ENCODE peak calls at places on chromosomes 11 and 22, in four cellular contexts. I is WTC11, Z is GM12878, U is H1. R is an unnamed sample.

GRCh38 chr22:36323182-36323854 is 64.4 kb downstream of the MYH9 start:
- DNase-seq in Z (no peak), I (no peak), U (no peak), R (peak)

GRCh38 chr11:69353696-69354544 is 60.0 kb downstream of the MYEOV start:
- DNase-seq in U (no peak), I (no peak), Z (no peak), R (no peak)

GRCh38 chr11:95584180-95584579 is 205.4 kb downstream of the FAM76B start:
- DNase-seq in U (no peak), Z (no peak), I (no peak), R (no peak)

GRCh38 chr22:42747701-42748513 is 27.2 kb upstream of the A4GALT start:
- DNase-seq in I (no peak), U (no peak), Z (no peak), R (peak)

GRCh38 chr11:93524868-93525267 is 18.3 kb downstream of the SMCO4 start:
- DNase-seq in I (no peak), Z (no peak), U (no peak), R (no peak)

GRCh38 chr11:46291441-46292143 is 14.1 kb downstream of the CREB3L1 start:
- DNase-seq in I (no peak), Z (no peak), U (no peak), R (no peak)

GRCh38 chr11:3841426-3842304 is 906 bp upstream of the RHOG start:
- DNase-seq in U (peak), Z (peak), I (peak), R (peak)

GRCh38 chr11:85941380-85941973 is 86.3 kb downstream of the CCDC83 start:
- DNase-seq in U (peak), Z (no peak), I (peak), R (peak)

GRCh38 chr11:11845066-11845465 is 3.3 kb downstream of the USP47 start:
- DNase-seq in Z (no peak), I (no peak), U (no peak), R (no peak)

GRCh38 chr11:125376117-125376516 is 119.9 kb downstream of the FEZ1 start:
- DNase-seq in U (no peak), Z (no peak), I (no peak), R (no peak)

GRCh38 chr11:64118871-64119495 is 46.9 kb downstream of the MACROD1 start:
- DNase-seq in I (no peak), U (no peak), Z (no peak), R (no peak)

GRCh38 chr11:34233215-34233614 is 124.6 kb downstream of the ABTB2 start:
- DNase-seq in U (no peak), Z (no peak), I (no peak), R (no peak)

GRCh38 chr22:19986410-19987341 is 29.9 kb downstream of the ARVCF start:
- DNase-seq in Z (no peak), U (no peak), I (peak), R (peak)

GRCh38 chr22:20114506-20115475 is 1.1 kb upstream of the RANBP1 start:
- DNase-seq in U (no peak), I (no peak), Z (no peak), R (no peak)

GRCh38 chr11:62088331-62088933 is 35.4 kb upstream of the INCENP start:
- DNase-seq in I (no peak), U (no peak), Z (no peak), R (no peak)

GRCh38 chr22:40070701-40071100 is 75.9 kb downstream of the FAM83F start:
- DNase-seq in Z (no peak), I (no peak), U (no peak), R (no peak)

GRCh38 chr11:76674517-76675400 is 4.2 kb upstream of the LRRC32 start:
- DNase-seq in U (no peak), Z (peak), I (peak), R (no peak)

GRCh38 chr11:110379936-110380335 is 49.8 kb upstream of the FDX1 start:
- DNase-seq in U (no peak), Z (no peak), I (no peak), R (no peak)

GRCh38 chr11:47233989-47234668 is 14.5 kb downstream of the ACP2 start:
- DNase-seq in U (no peak), Z (no peak), I (peak), R (peak)

GRCh38 chr22:36386900-36387663 is 685 bp downstream of the MYH9 start:
- DNase-seq in U (no peak), I (peak), Z (no peak), R (peak)

GRCh38 chr22:49829044-49829719 is 1.5 kb upstream of the BRD1 start:
- DNase-seq in U (no peak), I (no peak), Z (no peak), R (no peak)

GRCh38 chr11:94706211-94706610 is 61.9 kb upstream of the AMOTL1 start:
- DNase-seq in Z (no peak), U (no peak), I (no peak), R (no peak)

DNA sequence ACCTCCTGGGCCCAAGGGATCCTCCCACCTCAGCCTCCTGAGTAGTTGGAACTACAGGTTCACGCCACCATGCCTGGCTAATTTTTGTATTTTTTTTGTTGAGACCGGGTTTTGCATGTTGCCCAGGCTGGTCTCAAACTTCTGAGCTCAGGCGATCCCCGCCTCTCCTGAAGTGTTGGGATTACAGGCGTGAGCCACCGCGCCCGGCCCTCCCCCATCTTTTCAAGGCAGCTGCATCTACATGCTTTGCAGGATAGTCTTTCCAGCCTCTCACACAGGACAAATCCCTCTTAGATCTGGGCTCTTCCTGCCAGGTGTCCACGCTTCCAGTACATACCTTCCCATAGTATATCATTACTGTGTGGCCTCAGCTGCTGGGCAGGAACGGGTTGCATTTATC is 49.7 kb downstream of the C11orf96 start:
- DNase-seq in Z (no peak), U (no peak), I (no peak), R (no peak)
- TF ChIP-seq MAX in Z (no peak), U (no peak), I (no peak), R (no peak)

GRCh38 chr11:79959318-79959717 is 518.5 kb upstream of the TENM4 start:
- DNase-seq in I (no peak), Z (no peak), U (no peak), R (no peak)
- TF ChIP-seq MAX in I (no peak), Z (no peak), U (no peak), R (no peak)

GRCh38 chr11:27722945-27723344 is 22.7 kb upstream of the BDNF start:
- DNase-seq in U (no peak), I (peak), Z (no peak), R (no peak)

GRCh38 chr11:27720277-27720830 is 20.1 kb upstream of the BDNF start:
- DNase-seq in U (no peak), I (peak), Z (no peak), R (peak)

GRCh38 chr11:27722117-27722844 is 22.0 kb upstream of the BDNF start:
- DNase-seq in Z (no peak), U (no peak), I (peak), R (peak)

GRCh38 chr11:27719575-27719925 is 19.3 kb upstream of the BDNF start:
- DNase-seq in I (no peak), Z (no peak), U (no peak), R (no peak)

GRCh38 chr11:27721505-27722116 is 21.4 kb upstream of the BDNF start:
- DNase-seq in I (no peak), Z (no peak), U (no peak), R (no peak)
- TF ChIP-seq MAX in I (no peak), Z (no peak), U (no peak), R (no peak)

GRCh38 chr11:6746086-6746618 is 25.6 kb downstream of the OR2AG2 start:
- DNase-seq in Z (peak), I (no peak), U (no peak), R (peak)
- TF ChIP-seq MAX in Z (no peak), I (no peak), U (no peak), R (no peak)

GRCh38 chr11:45254070-45254469 is 32.1 kb downstream of the SYT13 start:
- DNase-seq in Z (no peak), I (no peak), U (no peak), R (no peak)
- TF ChIP-seq MAX in Z (no peak), I (no peak), U (no peak), R (no peak)